ENCODE peak calls at places on chromosomes 6 and 20, in six cellular contexts. F is activated CD4-positive, alpha-beta T cell treated with anti-CD3 and anti-CD28 coated beads for 48 hours; W is GM19239; J is activated CD8-positive, alpha-beta memory T cell treated with anti-CD3 and anti-CD28 coated beads for 48 hours; L is CD8-positive, alpha-beta T cell; M is NCI-H510A. P is an unnamed sample.
A peak's percentile ranks its signal among the peaks of the same experiment; 100 is the strongest.

GRCh38 chr20:24815196-24815815 is 133.8 kb upstream of the CST7 start:
- DNase-seq in W (no peak), L (no peak), F (no peak), J (no peak), M (no peak), P (no peak)

GRCh38 chr6:55617272-55617671 is 38.3 kb upstream of the HMGCLL1 start:
- DNase-seq in L (no peak), M (peak; percentile 6), F (no peak), J (no peak), W (no peak), P (no peak)

GRCh38 chr6:4313044-4313686 is 177.8 kb upstream of the ECI2 start:
- DNase-seq in W (no peak), J (no peak), M (no peak), F (no peak), L (no peak), P (no peak)

GRCh38 chr6:41256383-41256782 is 28.2 kb downstream of the TREML4 start:
- DNase-seq in F (no peak), M (no peak), L (no peak), J (no peak), W (no peak), P (no peak)

GRCh38 chr6:21769405-21769851 is 175.9 kb downstream of the SOX4 start:
- DNase-seq in W (no peak), M (no peak), L (no peak), F (no peak), J (no peak), P (no peak)

GRCh38 chr6:137237413-137238170 is 18.4 kb upstream of the IFNGR1 start:
- DNase-seq in L (no peak), J (no peak), W (no peak), F (no peak), M (no peak), P (no peak)

GRCh38 chr6:42555477-42556457 is 8.1 kb upstream of the UBR2 start:
- DNase-seq in L (no peak), F (no peak), M (no peak), J (no peak), W (no peak), P (no peak)

GRCh38 chr20:4607287-4607713 is 114.4 kb upstream of the PRND start:
- DNase-seq in F (peak; percentile 61), M (no peak), L (peak; percentile 34), J (no peak), W (peak; percentile 28), P (peak; percentile 11)

GRCh38 chr6:166046232-166046631 is 121.4 kb downstream of the TBXT start:
- DNase-seq in L (no peak), F (no peak), M (no peak), J (no peak), W (no peak), P (no peak)

GRCh38 chr20:57025261-57025660 is 241.2 kb downstream of the BMP7 start:
- DNase-seq in J (no peak), L (no peak), F (no peak), W (no peak), M (no peak), P (no peak)

GRCh38 chr6:87789198-87789899 is 87.3 kb upstream of the AKIRIN2 start:
- DNase-seq in M (no peak), W (no peak), L (no peak), F (no peak), J (no peak), P (no peak)

GRCh38 chr6:21856844-21857243 is 263.3 kb downstream of the SOX4 start:
- DNase-seq in L (no peak), J (no peak), W (no peak), F (no peak), M (no peak), P (no peak)

GRCh38 chr20:7214081-7214740 is 446.7 kb downstream of the BMP2 start:
- DNase-seq in L (no peak), W (no peak), M (no peak), J (no peak), F (no peak), P (no peak)

GRCh38 chr6:103105686-103106085 is 1712.2 kb downstream of the GRIK2 start:
- DNase-seq in J (no peak), L (no peak), M (no peak), F (no peak), W (no peak), P (no peak)

GRCh38 chr6:52529311-52529710 is 47.5 kb downstream of the TRAM2 start:
- DNase-seq in M (no peak), F (no peak), J (no peak), W (no peak), L (no peak), P (no peak)

GRCh38 chr6:20085817-20086216 is 126.5 kb downstream of the MBOAT1 start:
- DNase-seq in W (no peak), F (no peak), L (no peak), M (no peak), J (no peak), P (no peak)

P was measured in C1 segment of cervical spinal cord.